ENCODE peak calls at places on chromosome X, in nine cellular contexts. U, M, S, Z, P, I, L, O and B are unnamed samples.
A peak's percentile ranks its signal among the peaks of the same experiment; 100 is the strongest.

GRCh38 chrX:77785400-77785745 is 643 bp downstream of the ATRX start:
- DNase-seq in L (no peak), Z (peak; percentile 18), I (peak; percentile 20), M (peak; percentile 35), P (no peak), O (no peak), U (peak; percentile 8), S (no peak), B (peak; percentile 13)

GRCh38 chrX:71439898-71440297 is 73.7 kb downstream of the TAF1 start:
- DNase-seq in U (no peak), I (no peak), P (no peak), L (no peak), O (no peak), S (no peak), M (no peak), Z (no peak), B (no peak)

GRCh38 chrX:108270280-108270679 is 167.9 kb downstream of the COL4A6 start:
- DNase-seq in Z (no peak), O (no peak), U (no peak), P (no peak), L (no peak), S (no peak), M (no peak), I (no peak), B (no peak)

GRCh38 chrX:20951016-20951795 is 423.0 kb upstream of the CNKSR2 start:
- DNase-seq in U (no peak), M (no peak), L (no peak), O (no peak), P (no peak), I (no peak), Z (no peak), S (no peak), B (no peak)

GRCh38 chrX:7574325-7574724 is 268.6 kb upstream of the VCX start:
- DNase-seq in O (no peak), M (no peak), L (peak; percentile 14), S (no peak), Z (no peak), P (no peak), I (no peak), U (no peak), B (no peak)

GRCh38 chrX:127762663-127763062 is 289.5 kb downstream of the ACTRT1 start:
- DNase-seq in Z (no peak), L (no peak), O (no peak), U (no peak), I (no peak), P (no peak), M (no peak), S (no peak), B (no peak)

GRCh38 chrX:115582871-115583729 is 22.1 kb downstream of the PLS3 start:
- DNase-seq in U (peak; percentile 69), L (no peak), S (no peak), I (no peak), P (no peak), M (no peak), Z (no peak), O (no peak), B (no peak)

GRCh38 chrX:152873361-152873760 is 24.5 kb upstream of the ZNF185 start:
- DNase-seq in M (no peak), P (no peak), L (no peak), S (no peak), U (no peak), O (no peak), I (no peak), Z (no peak), B (no peak)

GRCh38 chrX:103464071-103464773 is 55.1 kb downstream of the RAB40A start:
- DNase-seq in U (peak; percentile 47), O (no peak), I (peak; percentile 38), P (no peak), L (peak; percentile 10), S (peak; percentile 13), Z (no peak), M (no peak), B (peak; percentile 10)

GRCh38 chrX:150616179-150616862 is 47.9 kb downstream of the MTM1 start:
- DNase-seq in L (no peak), U (no peak), S (no peak), I (no peak), Z (no peak), O (no peak), M (no peak), P (no peak), B (no peak)

GRCh38 chrX:37905436-37906147 is 58.2 kb upstream of the DYNLT3 start:
- DNase-seq in U (peak; percentile 30), S (no peak), Z (peak; percentile 12), L (no peak), M (peak; percentile 8), P (no peak), I (peak; percentile 40), O (no peak), B (no peak)

GRCh38 chrX:41026326-41027136 is 58.7 kb upstream of the USP9X start:
- DNase-seq in P (no peak), I (no peak), M (no peak), Z (no peak), U (no peak), O (no peak), S (no peak), L (no peak), B (no peak)
- H3K4me3 ChIP-seq in P (no peak overlapping the region), I (no peak overlapping the region), M (no peak overlapping the region), Z (no peak overlapping the region), U (no peak overlapping the region), O (peak overlapping the region; percentile 52), S (no peak overlapping the region), L (no peak overlapping the region), B (no peak overlapping the region)

GRCh38 chrX:106802388-106803275 is at the start of gene TBC1D8B:
- DNase-seq in O (peak; percentile 86), I (peak; percentile 84), S (peak; percentile 47), L (peak; percentile 89), Z (peak; percentile 82), P (no peak), U (peak; percentile 92), M (peak; percentile 79), B (peak; percentile 80)
- TF ChIP-seq POLR2A in O (no peak), I (no peak), S (peak; percentile 3), L (peak; percentile 59), Z (peak; percentile 89), P (peak; percentile 31), U (peak; percentile 63), M (peak; percentile 51), B (peak; percentile 59)

GRCh38 chrX:100830143-100830542 is 10.0 kb downstream of the CSTF2 start:
- DNase-seq in L (no peak), O (no peak), S (no peak), Z (no peak), I (no peak), U (no peak), M (no peak), P (no peak), B (no peak)
- H3K36me3 ChIP-seq in L (peaks cover 5% of the 10 kb centered on the region), O (peaks cover 27% of the 10 kb centered on the region), S (peaks cover 79% of the 10 kb centered on the region), Z (peaks cover 2% of the 10 kb centered on the region), I (peaks cover 19% of the 10 kb centered on the region), U (peaks cover 7% of the 10 kb centered on the region), M (no peaks in the 10 kb centered on the region), P (peaks cover 90% of the 10 kb centered on the region), B (no peaks in the 10 kb centered on the region)

GRCh38 chrX:9907645-9908387 is 59.3 kb upstream of the CLDN34 start:
- DNase-seq in I (no peak), M (no peak), O (no peak), Z (no peak), P (no peak), L (no peak), U (peak; percentile 94), S (no peak), B (no peak)
- H3K4me3 ChIP-seq in I (no peak overlapping the region), M (no peak overlapping the region), O (no peak overlapping the region), Z (no peak overlapping the region), P (no peak overlapping the region), L (no peak overlapping the region), U (no peak overlapping the region), S (no peak overlapping the region), B (no peak overlapping the region)

GRCh38 chrX:49100704-49101628 is 21.3 kb upstream of the WDR45 start:
- DNase-seq in P (peak; percentile 43), Z (peak; percentile 91), S (peak; percentile 81), U (peak; percentile 89), L (peak; percentile 89), I (peak; percentile 92), M (peak; percentile 87), O (peak; percentile 94), B (peak; percentile 93)
- TF ChIP-seq POLR2A in P (peak; percentile 67), Z (peak; percentile 79), S (no peak), U (no peak), L (peak; percentile 86), I (no peak), M (peak; percentile 39), O (peak; percentile 78), B (peak; percentile 72)

GRCh38 chrX:40179333-40179732 is 81.6 kb upstream of the BCOR start:
- DNase-seq in I (no peak), S (no peak), U (no peak), M (no peak), Z (no peak), O (no peak), P (no peak), L (no peak), B (no peak)
- H3K36me3 ChIP-seq in I (no peaks in the 10 kb centered on the region), S (no peaks in the 10 kb centered on the region), U (no peaks in the 10 kb centered on the region), M (no peaks in the 10 kb centered on the region), Z (no peaks in the 10 kb centered on the region), O (no peaks in the 10 kb centered on the region), P (no peaks in the 10 kb centered on the region), L (no peaks in the 10 kb centered on the region), B (no peaks in the 10 kb centered on the region)

DNA sequence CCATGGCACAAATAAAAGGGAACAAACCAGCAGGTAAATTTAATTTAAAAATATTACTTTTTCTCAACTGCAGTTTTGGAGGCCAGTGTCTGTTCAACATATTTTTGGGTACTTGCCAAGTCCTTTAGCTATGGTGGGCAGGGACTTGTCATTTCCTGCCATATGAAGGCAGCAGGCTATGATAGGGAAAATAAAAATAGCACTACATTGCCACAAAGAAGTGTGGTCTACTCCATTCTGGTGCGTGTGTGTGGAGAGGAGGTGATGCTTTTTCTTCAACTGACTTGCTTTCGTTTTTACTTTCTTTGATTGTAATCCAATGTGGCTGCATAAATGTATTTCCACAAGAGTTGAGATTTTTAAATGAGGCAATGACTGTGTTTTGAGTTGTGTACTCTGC is 17.2 kb downstream of the GPR174 start:
- DNase-seq in Z (no peak), I (no peak), U (no peak), L (no peak), S (no peak), M (no peak), P (no peak), O (no peak), B (no peak)
- H3K4me3 ChIP-seq in Z (no peak overlapping the region), I (no peak overlapping the region), U (no peak overlapping the region), L (no peak overlapping the region), S (no peak overlapping the region), M (no peak overlapping the region), P (peak overlapping the region; percentile 2), O (no peak overlapping the region), B (no peak overlapping the region)

GRCh38 chrX:154526901-154527675 is 11.1 kb upstream of the FAM3A start:
- DNase-seq in U (peak; percentile 67), O (peak; percentile 67), I (peak; percentile 84), L (peak; percentile 56), M (peak; percentile 86), S (peak; percentile 61), P (no peak), Z (peak; percentile 75), B (peak; percentile 84)
- TF ChIP-seq POLR2A in U (no peak), O (no peak), I (no peak), L (no peak), M (no peak), S (no peak), P (no peak), Z (peak; percentile 33), B (peak; percentile 21)

DNA sequence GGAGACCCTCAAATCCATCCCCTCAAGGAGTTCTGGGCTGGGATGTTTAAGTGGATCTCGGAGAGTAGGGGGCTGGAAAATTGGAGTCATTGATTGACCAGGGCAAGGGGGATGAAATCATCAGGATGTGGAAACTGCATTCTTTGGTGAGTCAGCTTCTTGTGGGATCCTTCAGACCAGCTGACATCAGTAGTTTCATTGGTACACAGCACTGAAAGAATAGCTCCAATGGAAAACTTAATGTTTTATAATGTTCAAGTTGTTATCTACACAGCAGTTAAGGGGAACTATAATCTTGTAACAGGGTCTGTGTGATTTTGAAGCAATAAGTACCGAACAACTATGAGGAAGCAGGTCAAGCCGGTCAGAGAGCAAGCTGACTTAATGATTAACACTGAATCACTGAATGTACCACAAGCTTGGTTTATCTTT is 506.1 kb downstream of the RPA4 start:
- DNase-seq in O (no peak), P (no peak), U (peak; percentile 84), Z (no peak), S (no peak), I (no peak), M (no peak), L (no peak), B (no peak)
- H3K36me3 ChIP-seq in O (no peaks in the 10 kb centered on the region), P (no peaks in the 10 kb centered on the region), U (no peaks in the 10 kb centered on the region), Z (no peaks in the 10 kb centered on the region), S (no peaks in the 10 kb centered on the region), I (no peaks in the 10 kb centered on the region), M (no peaks in the 10 kb centered on the region), L (no peaks in the 10 kb centered on the region), B (no peaks in the 10 kb centered on the region)